ENCODE peak calls at places on chromosomes 3 and 15, in eight cellular contexts. M, Z, Q, H, W, U, J and A are unnamed samples.

GRCh38 chr15:63277893-63278505 is 594 bp downstream of the APH1B start:
- DNase-seq in M (peak), Z (no peak), Q (no peak), H (no peak), W (no peak), U (no peak), J (no peak), A (no peak)

GRCh38 chr3:98733055-98733777 is 29.9 kb upstream of the ST3GAL6 start:
- DNase-seq in M (peak), Z (no peak), Q (no peak), H (no peak), W (no peak), U (peak), J (no peak), A (peak)

GRCh38 chr3:74053970-74054369 is 429.2 kb upstream of the PDZRN3 start:
- DNase-seq in M (no peak), Z (no peak), Q (no peak), H (no peak), W (no peak), U (no peak), J (no peak), A (no peak)

GRCh38 chr3:23805228-23805880 is 401 bp upstream of the UBE2E1 start:
- DNase-seq in M (no peak), Z (no peak), Q (no peak), H (no peak), W (no peak), U (no peak), J (no peak), A (no peak)

GRCh38 chr3:12336099-12336498 is 47.2 kb downstream of the PPARG start:
- DNase-seq in M (peak), Z (no peak), Q (no peak), H (no peak), W (no peak), U (no peak), J (no peak), A (no peak)

GRCh38 chr3:189842681-189843602 is 211.8 kb downstream of the TP63 start:
- DNase-seq in M (no peak), Z (peak), Q (no peak), H (no peak), W (no peak), U (no peak), J (no peak), A (no peak)

GRCh38 chr15:41655716-41656115 is 4.5 kb upstream of the MGA start:
- DNase-seq in M (peak), Z (no peak), Q (no peak), H (no peak), W (no peak), U (no peak), J (no peak), A (no peak)

GRCh38 chr3:4030567-4030966 is 231.3 kb downstream of the LRRN1 start:
- DNase-seq in M (no peak), Z (no peak), Q (no peak), H (no peak), W (no peak), U (no peak), J (no peak), A (no peak)

GRCh38 chr3:50525987-50526386 is 22.6 kb upstream of the CACNA2D2 start:
- DNase-seq in M (peak), Z (no peak), Q (no peak), H (no peak), W (peak), U (peak), J (peak), A (peak)

GRCh38 chr3:138078096-138078495 is 37.3 kb downstream of the DZIP1L start:
- DNase-seq in M (peak), Z (peak), Q (no peak), H (no peak), W (peak), U (no peak), J (peak), A (no peak)

GRCh38 chr15:76310470-76311070 is 699 bp downstream of the ETFA start:
- DNase-seq in M (peak), Z (no peak), Q (no peak), H (no peak), W (no peak), U (no peak), J (no peak), A (no peak)

GRCh38 chr3:38227989-38228388 is 37.6 kb upstream of the SLC22A13 start:
- DNase-seq in M (peak), Z (no peak), Q (no peak), H (no peak), W (no peak), U (no peak), J (peak), A (no peak)

GRCh38 chr3:71227344-71227743 is 356.2 kb downstream of the FOXP1 start:
- DNase-seq in M (no peak), Z (no peak), Q (no peak), H (no peak), W (no peak), U (no peak), J (no peak), A (no peak)

GRCh38 chr3:30400924-30401323 is 205.5 kb upstream of the TGFBR2 start:
- DNase-seq in M (peak), Z (no peak), Q (no peak), H (no peak), W (no peak), U (no peak), J (no peak), A (no peak)

GRCh38 chr3:142319094-142319493 is 93.7 kb upstream of the GK5 start:
- DNase-seq in M (peak), Z (no peak), Q (no peak), H (no peak), W (no peak), U (no peak), J (peak), A (no peak)

GRCh38 chr3:59880717-59881116 is 830.9 kb upstream of the CFAP20DC start:
- DNase-seq in M (no peak), Z (no peak), Q (no peak), H (no peak), W (no peak), U (no peak), J (no peak), A (no peak)

GRCh38 chr3:170356596-170357175 is 829 bp upstream of the SKIL start:
- DNase-seq in M (no peak), Z (peak), Q (no peak), H (peak), W (no peak), U (peak), J (peak), A (peak)

GRCh38 chr15:67531379-67532059 is 10.6 kb downstream of the C15orf61 start:
- DNase-seq in M (peak), Z (peak), Q (no peak), H (no peak), W (no peak), U (no peak), J (peak), A (no peak)

GRCh38 chr3:69239063-69239462 is 116.7 kb upstream of the LMOD3 start:
- DNase-seq in M (no peak), Z (no peak), Q (no peak), H (no peak), W (no peak), U (peak), J (no peak), A (no peak)

GRCh38 chr3:170740726-170741591 is 129.0 kb downstream of the RPL22L1 start:
- DNase-seq in M (peak), Z (peak), Q (no peak), H (peak), W (no peak), U (no peak), J (peak), A (no peak)

GRCh38 chr3:60017631-60018030 is 967.8 kb upstream of the CFAP20DC start:
- DNase-seq in M (peak), Z (no peak), Q (peak), H (no peak), W (no peak), U (no peak), J (no peak), A (no peak)